ENCODE peak calls at places on chromosome 21, in ten cellular contexts. One of them, this sample, is unnamed.

GRCh38 chr21:45050361-45050785 is 24.0 kb upstream of the ADARB1 start:
- DNase-seq in stimulated activated naive CD8-positive, alpha-beta T cell treated with anti-CD3 and anti-CD28 coated beads, Interleukin-15, amount 100 ng/mL, for 72 hours: no peak
- DNase-seq in Kasumi-1: no peak
- DNase-seq in thoracic aorta: peak
- DNase-seq in dermis blood vessel endothelial cell: no peak
- DNase-seq in H7: peak
- DNase-seq in H4: peak
- DNase-seq in fibroblast of lung: no peak
- DNase-seq in lower leg skin: peak
- DNase-seq in left lung: no peak
- DNase-seq in this sample: peak

GRCh38 chr21:36596174-36596573 is 102.7 kb upstream of the SIM2 start:
- DNase-seq in fibroblast of lung: no peak
- DNase-seq in lower leg skin: no peak
- DNase-seq in thoracic aorta: no peak
- DNase-seq in H4: no peak
- DNase-seq in stimulated activated naive CD8-positive, alpha-beta T cell treated with anti-CD3 and anti-CD28 coated beads, Interleukin-15, amount 100 ng/mL, for 72 hours: no peak
- DNase-seq in left lung: no peak
- DNase-seq in Kasumi-1: no peak
- DNase-seq in H7: no peak
- DNase-seq in dermis blood vessel endothelial cell: no peak
- DNase-seq in this sample: no peak

GRCh38 chr21:14262039-14262438 is 46.1 kb downstream of the RBM11 start:
- DNase-seq in fibroblast of lung: no peak
- DNase-seq in lower leg skin: no peak
- DNase-seq in dermis blood vessel endothelial cell: no peak
- DNase-seq in stimulated activated naive CD8-positive, alpha-beta T cell treated with anti-CD3 and anti-CD28 coated beads, Interleukin-15, amount 100 ng/mL, for 72 hours: no peak
- DNase-seq in thoracic aorta: no peak
- DNase-seq in H7: no peak
- DNase-seq in Kasumi-1: no peak
- DNase-seq in left lung: no peak
- DNase-seq in H4: no peak
- DNase-seq in this sample: no peak

GRCh38 chr21:45150630-45151265 is 76.4 kb downstream of the ADARB1 start:
- DNase-seq in lower leg skin: peak
- DNase-seq in left lung: no peak
- DNase-seq in Kasumi-1: no peak
- DNase-seq in thoracic aorta: no peak
- DNase-seq in H4: no peak
- DNase-seq in H7: no peak
- DNase-seq in fibroblast of lung: no peak
- DNase-seq in dermis blood vessel endothelial cell: no peak
- DNase-seq in stimulated activated naive CD8-positive, alpha-beta T cell treated with anti-CD3 and anti-CD28 coated beads, Interleukin-15, amount 100 ng/mL, for 72 hours: no peak
- DNase-seq in this sample: no peak

GRCh38 chr21:30248844-30249243 is 32.9 kb upstream of the CLDN8 start:
- DNase-seq in stimulated activated naive CD8-positive, alpha-beta T cell treated with anti-CD3 and anti-CD28 coated beads, Interleukin-15, amount 100 ng/mL, for 72 hours: no peak
- DNase-seq in lower leg skin: no peak
- DNase-seq in fibroblast of lung: no peak
- DNase-seq in Kasumi-1: no peak
- DNase-seq in thoracic aorta: no peak
- DNase-seq in dermis blood vessel endothelial cell: no peak
- DNase-seq in H4: no peak
- DNase-seq in left lung: no peak
- DNase-seq in H7: peak
- DNase-seq in this sample: no peak

GRCh38 chr21:25370311-25370744 is 237.0 kb downstream of the MRPL39 start:
- DNase-seq in stimulated activated naive CD8-positive, alpha-beta T cell treated with anti-CD3 and anti-CD28 coated beads, Interleukin-15, amount 100 ng/mL, for 72 hours: no peak
- DNase-seq in H7: no peak
- DNase-seq in dermis blood vessel endothelial cell: no peak
- DNase-seq in lower leg skin: no peak
- DNase-seq in Kasumi-1: no peak
- DNase-seq in left lung: no peak
- DNase-seq in H4: peak
- DNase-seq in thoracic aorta: no peak
- DNase-seq in fibroblast of lung: peak
- DNase-seq in this sample: peak

GRCh38 chr21:33700491-33700890 is 58.2 kb downstream of the ITSN1 start:
- DNase-seq in thoracic aorta: no peak
- DNase-seq in H4: no peak
- DNase-seq in stimulated activated naive CD8-positive, alpha-beta T cell treated with anti-CD3 and anti-CD28 coated beads, Interleukin-15, amount 100 ng/mL, for 72 hours: no peak
- DNase-seq in H7: no peak
- DNase-seq in left lung: no peak
- DNase-seq in Kasumi-1: no peak
- DNase-seq in fibroblast of lung: no peak
- DNase-seq in dermis blood vessel endothelial cell: no peak
- DNase-seq in lower leg skin: no peak
- DNase-seq in this sample: no peak

GRCh38 chr21:32532636-32533035 is 52.7 kb downstream of the TCP10L start:
- DNase-seq in H4: no peak
- DNase-seq in H7: no peak
- DNase-seq in fibroblast of lung: no peak
- DNase-seq in Kasumi-1: no peak
- DNase-seq in left lung: no peak
- DNase-seq in stimulated activated naive CD8-positive, alpha-beta T cell treated with anti-CD3 and anti-CD28 coated beads, Interleukin-15, amount 100 ng/mL, for 72 hours: no peak
- DNase-seq in thoracic aorta: no peak
- DNase-seq in lower leg skin: no peak
- DNase-seq in dermis blood vessel endothelial cell: no peak
- DNase-seq in this sample: no peak

GRCh38 chr21:41283211-41283818 is 33.3 kb upstream of the FAM3B start:
- DNase-seq in left lung: no peak
- DNase-seq in lower leg skin: peak
- DNase-seq in fibroblast of lung: peak
- DNase-seq in dermis blood vessel endothelial cell: peak
- DNase-seq in thoracic aorta: no peak
- DNase-seq in H4: peak
- DNase-seq in stimulated activated naive CD8-positive, alpha-beta T cell treated with anti-CD3 and anti-CD28 coated beads, Interleukin-15, amount 100 ng/mL, for 72 hours: peak
- DNase-seq in Kasumi-1: peak
- DNase-seq in H7: peak
- DNase-seq in this sample: peak

GRCh38 chr21:44505673-44506278 is 34.2 kb downstream of the KRTAP10-1 start:
- DNase-seq in dermis blood vessel endothelial cell: peak
- DNase-seq in thoracic aorta: no peak
- DNase-seq in fibroblast of lung: no peak
- DNase-seq in H7: no peak
- DNase-seq in Kasumi-1: no peak
- DNase-seq in stimulated activated naive CD8-positive, alpha-beta T cell treated with anti-CD3 and anti-CD28 coated beads, Interleukin-15, amount 100 ng/mL, for 72 hours: no peak
- DNase-seq in left lung: no peak
- DNase-seq in H4: no peak
- DNase-seq in lower leg skin: no peak
- DNase-seq in this sample: no peak

GRCh38 chr21:31444061-31444460 is 100.0 kb upstream of the TIAM1 start:
- DNase-seq in H4: no peak
- DNase-seq in dermis blood vessel endothelial cell: no peak
- DNase-seq in fibroblast of lung: no peak
- DNase-seq in stimulated activated naive CD8-positive, alpha-beta T cell treated with anti-CD3 and anti-CD28 coated beads, Interleukin-15, amount 100 ng/mL, for 72 hours: no peak
- DNase-seq in left lung: no peak
- DNase-seq in Kasumi-1: no peak
- DNase-seq in lower leg skin: no peak
- DNase-seq in thoracic aorta: no peak
- DNase-seq in H7: no peak
- DNase-seq in this sample: no peak